ENCODE peak calls at places on chromosomes 16 and 17, in ten cellular contexts. W, Q, I, S, A, B, V, T, Z and F are unnamed samples.

GRCh38 chr16:24717411-24717810 is 12.0 kb upstream of the TNRC6A start:
- DNase-seq in W (no peak), Q (no peak), I (no peak), S (no peak), A (no peak), B (no peak), V (no peak), T (no peak), Z (no peak), F (no peak)

GRCh38 chr17:66343531-66344078 is 41.2 kb downstream of the PRKCA start:
- DNase-seq in W (no peak), Q (no peak), I (no peak), S (no peak), A (no peak), B (peak), V (no peak), T (peak), Z (no peak), F (no peak)

GRCh38 chr16:56289862-56290261 is 98.6 kb downstream of the GNAO1 start:
- DNase-seq in W (peak), Q (no peak), I (no peak), S (no peak), A (no peak), B (peak), V (no peak), T (no peak), Z (no peak), F (no peak)

GRCh38 chr16:27639588-27640276 is 89.8 kb downstream of the KATNIP start:
- DNase-seq in W (peak), Q (no peak), I (no peak), S (no peak), A (no peak), B (peak), V (no peak), T (no peak), Z (peak), F (no peak)

GRCh38 chr17:8162997-8163977 is 539 bp upstream of the VAMP2 start:
- DNase-seq in W (peak), Q (no peak), I (peak), S (no peak), A (no peak), B (peak), V (no peak), T (peak), Z (peak), F (peak)

GRCh38 chr17:79023886-79024771 is at the start of gene C1QTNF1:
- DNase-seq in W (peak), Q (peak), I (peak), S (peak), A (peak), B (no peak), V (no peak), T (peak), Z (no peak), F (peak)

GRCh38 chr16:57091990-57092785 is at the start of gene CPNE2:
- DNase-seq in W (peak), Q (no peak), I (peak), S (peak), A (peak), B (peak), V (peak), T (peak), Z (peak), F (peak)

GRCh38 chr17:57366558-57367351 is 110.4 kb downstream of the MSI2 start:
- DNase-seq in W (no peak), Q (no peak), I (peak), S (peak), A (no peak), B (peak), V (no peak), T (no peak), Z (no peak), F (no peak)

GRCh38 chr17:82242977-82243647 is 14.3 kb downstream of the SLC16A3 start:
- DNase-seq in W (no peak), Q (no peak), I (peak), S (peak), A (no peak), B (no peak), V (peak), T (peak), Z (no peak), F (peak)

GRCh38 chr17:29866746-29867404 is 63.2 kb downstream of the SSH2 start:
- DNase-seq in W (no peak), Q (no peak), I (no peak), S (no peak), A (no peak), B (no peak), V (no peak), T (no peak), Z (no peak), F (no peak)

GRCh38 chr17:42537826-42538451 is 1.9 kb downstream of the NAGLU start:
- DNase-seq in W (no peak), Q (no peak), I (no peak), S (no peak), A (no peak), B (no peak), V (no peak), T (no peak), Z (no peak), F (no peak)

GRCh38 chr17:7336240-7337175 is at the start of gene ACAP1:
- DNase-seq in W (no peak), Q (peak), I (no peak), S (peak), A (peak), B (peak), V (no peak), T (no peak), Z (no peak), F (peak)

GRCh38 chr16:6645758-6646423 is 686.8 kb upstream of the RBFOX1 start:
- DNase-seq in W (no peak), Q (no peak), I (no peak), S (no peak), A (no peak), B (no peak), V (no peak), T (no peak), Z (no peak), F (no peak)

GRCh38 chr16:88672776-88673175 is 9.9 kb upstream of the MVD start:
- DNase-seq in W (peak), Q (no peak), I (no peak), S (no peak), A (no peak), B (no peak), V (no peak), T (no peak), Z (no peak), F (no peak)

GRCh38 chr17:61403846-61404701 is 4.4 kb downstream of the TBX2 start:
- DNase-seq in W (peak), Q (no peak), I (peak), S (no peak), A (no peak), B (no peak), V (no peak), T (no peak), Z (no peak), F (peak)

GRCh38 chr17:71921726-71922320 is 199.0 kb upstream of the SOX9 start:
- DNase-seq in W (no peak), Q (no peak), I (no peak), S (no peak), A (no peak), B (no peak), V (no peak), T (no peak), Z (no peak), F (no peak)

GRCh38 chr16:78926723-78927200 is 673.8 kb downstream of the MAF start:
- DNase-seq in W (no peak), Q (no peak), I (no peak), S (no peak), A (no peak), B (no peak), V (no peak), T (no peak), Z (no peak), F (no peak)

DNA sequence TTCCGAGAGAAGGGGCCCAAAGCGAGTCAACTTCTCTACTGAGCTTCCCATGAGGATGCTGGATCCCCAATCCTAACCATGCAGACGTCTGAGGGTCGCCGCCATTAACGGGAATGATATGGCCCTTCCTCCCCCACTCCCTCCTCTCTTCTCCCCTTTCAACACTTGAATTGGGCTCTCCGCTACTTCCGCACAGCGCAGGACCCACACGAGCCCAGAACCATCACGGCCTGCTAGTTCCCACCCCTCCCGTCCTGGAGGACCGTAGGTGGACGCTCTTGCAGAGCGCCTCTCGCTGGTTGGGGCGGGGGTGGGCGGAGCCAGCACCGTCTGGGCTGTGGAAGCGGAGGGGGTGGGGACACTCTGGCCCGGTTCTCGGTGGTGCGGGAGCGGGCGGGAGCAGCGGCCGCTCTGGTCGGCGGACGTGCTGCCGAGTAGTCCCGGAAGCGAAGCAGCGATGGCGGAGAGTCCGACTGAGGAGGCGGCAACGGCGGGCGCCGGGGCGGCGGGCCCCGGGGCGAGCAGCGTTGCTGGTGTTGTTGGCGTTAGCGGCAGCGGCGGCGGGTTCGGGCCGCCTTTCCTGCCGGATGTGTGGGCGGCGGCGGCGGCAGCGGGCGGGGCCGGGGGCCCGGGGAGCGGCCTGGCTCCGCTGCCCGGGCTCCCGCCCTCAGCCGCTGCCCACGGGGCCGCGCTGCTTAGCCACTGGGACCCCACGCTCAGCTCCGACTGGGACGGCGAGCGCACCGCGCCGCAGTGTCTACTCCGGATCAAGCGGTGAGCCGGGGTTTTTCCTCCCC is at the start of gene UBE2Z:
- DNase-seq in W (peak), Q (peak), I (peak), S (peak), A (peak), B (peak), V (peak), T (peak), Z (peak), F (peak)
- TF ChIP-seq CTCF in W (peak), Q (no peak), I (peak), S (no peak), A (no peak), B (peak), V (no peak), T (no peak), Z (no peak), F (peak)

DNA sequence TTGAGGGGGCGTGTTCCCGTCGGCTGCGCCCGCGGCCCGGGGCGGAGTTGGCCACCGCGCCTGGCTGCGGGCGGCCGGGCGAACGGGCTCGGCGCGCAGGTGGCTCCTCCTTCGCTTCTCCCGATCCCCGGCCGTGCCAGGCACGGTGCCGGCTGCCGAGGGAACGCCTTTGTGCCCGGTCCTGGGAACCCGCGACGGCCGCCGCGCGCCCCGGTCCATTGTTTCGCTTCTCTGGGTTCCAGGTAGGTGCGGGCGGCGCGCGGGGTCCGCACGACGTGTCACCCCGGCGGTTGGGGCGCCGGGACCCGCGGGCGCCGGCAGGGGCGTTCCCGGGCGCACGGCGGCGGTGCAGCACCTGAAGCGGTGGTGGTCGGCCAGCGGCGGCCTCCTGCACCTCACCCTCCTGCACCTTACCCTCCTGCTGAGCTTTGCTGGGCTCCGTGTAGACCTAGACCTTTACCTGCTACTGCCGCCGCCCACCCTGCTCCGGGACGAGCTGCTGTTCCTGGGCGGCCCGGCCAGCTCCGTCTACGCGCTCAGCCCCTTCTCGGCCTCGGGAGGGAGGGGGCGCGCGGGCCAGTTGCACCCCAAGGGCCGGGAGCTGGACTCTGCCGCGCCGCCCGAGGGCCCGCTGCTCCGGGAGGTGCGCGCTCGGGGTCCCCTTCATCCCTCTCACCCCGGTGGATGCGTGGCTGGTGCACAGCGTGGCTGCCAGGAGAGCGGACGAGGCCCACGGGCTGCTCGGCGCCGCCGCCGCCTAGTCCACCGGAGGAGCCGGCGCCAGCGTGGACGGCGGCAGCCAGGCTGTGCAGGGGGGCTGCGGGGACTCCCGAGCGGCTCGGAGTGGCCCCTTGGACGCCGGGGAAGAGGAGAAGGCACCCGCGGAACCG is 99.9 kb downstream of the EFCAB13 start:
- DNase-seq in W (peak), Q (peak), I (no peak), S (peak), A (peak), B (no peak), V (no peak), T (peak), Z (peak), F (peak)
- H3K27ac ChIP-seq in W (no peak), Q (no peak), I (no peak), S (peak), A (peak), B (no peak), V (no peak), T (no peak), Z (no peak), F (no peak)

GRCh38 chr17:70609566-70609965 is 440.2 kb downstream of the KCNJ2 start:
- DNase-seq in W (no peak), Q (no peak), I (no peak), S (no peak), A (no peak), B (no peak), V (no peak), T (no peak), Z (no peak), F (no peak)
- H3K4me3 ChIP-seq in W (no peak), Q (no peak), I (no peak), S (no peak), A (no peak), B (no peak), V (no peak), T (no peak), Z (no peak), F (no peak)

DNA sequence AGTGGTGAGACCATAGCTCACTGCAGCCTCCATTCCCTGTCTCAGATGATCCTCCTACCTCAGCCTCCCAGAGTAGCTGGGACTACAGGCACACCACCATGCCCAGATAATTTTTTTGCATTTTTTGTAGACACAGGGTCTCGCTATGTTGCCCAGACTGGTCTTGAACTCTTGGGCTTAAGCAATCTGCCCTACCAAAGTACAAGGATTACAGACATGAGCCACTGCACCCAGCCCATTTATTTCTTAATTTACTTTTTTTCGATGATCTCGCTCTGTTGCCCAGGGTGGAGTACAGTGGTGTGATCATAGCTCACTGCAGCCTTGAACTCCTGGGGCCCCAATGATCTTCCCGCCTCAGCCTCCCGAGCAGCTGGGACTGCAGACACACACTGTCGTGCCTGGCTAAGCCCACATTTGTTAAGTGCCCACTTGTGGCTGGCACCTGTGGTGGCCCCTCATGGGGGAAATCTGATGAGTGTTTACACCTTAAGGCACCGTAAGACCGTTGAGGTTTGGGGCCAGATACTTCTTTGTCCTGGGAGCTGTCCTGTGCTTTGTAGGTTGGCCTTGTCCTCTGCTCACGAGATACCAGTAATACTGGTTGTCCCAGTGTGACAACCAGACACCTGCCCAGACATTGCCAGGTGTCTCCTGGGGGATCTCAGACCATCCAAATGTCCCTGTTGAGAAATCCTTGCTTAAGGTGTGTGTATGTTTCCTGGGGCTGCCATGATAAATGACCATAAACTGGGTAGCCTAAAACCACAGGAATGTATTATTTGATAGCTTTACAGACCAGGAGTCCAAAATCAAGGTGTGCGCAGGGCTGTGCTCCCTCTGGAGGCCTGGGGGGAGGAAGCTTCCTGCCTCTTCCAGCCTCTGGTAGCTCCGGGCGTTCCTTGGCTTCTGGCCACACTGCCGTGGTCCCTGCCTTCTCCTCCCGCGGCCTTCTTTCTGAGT is 141.4 kb upstream of the GSE1 start:
- DNase-seq in W (no peak), Q (no peak), I (no peak), S (peak), A (no peak), B (peak), V (peak), T (no peak), Z (no peak), F (no peak)
- TF ChIP-seq CTCF in W (no peak), Q (no peak), I (no peak), S (no peak), A (peak), B (peak), V (no peak), T (no peak), Z (no peak), F (no peak)

GRCh38 chr17:726331-726919 is 6.0 kb upstream of the TLCD3A start:
- DNase-seq in W (peak), Q (no peak), I (no peak), S (peak), A (no peak), B (no peak), V (no peak), T (no peak), Z (no peak), F (no peak)
- H3K27ac ChIP-seq in W (no peak), Q (peak), I (no peak), S (peak), A (no peak), B (no peak), V (no peak), T (no peak), Z (no peak), F (no peak)

GRCh38 chr16:1305823-1306222 is 3.6 kb upstream of the UBE2I start:
- DNase-seq in W (no peak), Q (no peak), I (no peak), S (no peak), A (no peak), B (no peak), V (no peak), T (no peak), Z (no peak), F (no peak)
- H3K4me3 ChIP-seq in W (no peak), Q (no peak), I (no peak), S (no peak), A (no peak), B (no peak), V (no peak), T (no peak), Z (no peak), F (no peak)

DNA sequence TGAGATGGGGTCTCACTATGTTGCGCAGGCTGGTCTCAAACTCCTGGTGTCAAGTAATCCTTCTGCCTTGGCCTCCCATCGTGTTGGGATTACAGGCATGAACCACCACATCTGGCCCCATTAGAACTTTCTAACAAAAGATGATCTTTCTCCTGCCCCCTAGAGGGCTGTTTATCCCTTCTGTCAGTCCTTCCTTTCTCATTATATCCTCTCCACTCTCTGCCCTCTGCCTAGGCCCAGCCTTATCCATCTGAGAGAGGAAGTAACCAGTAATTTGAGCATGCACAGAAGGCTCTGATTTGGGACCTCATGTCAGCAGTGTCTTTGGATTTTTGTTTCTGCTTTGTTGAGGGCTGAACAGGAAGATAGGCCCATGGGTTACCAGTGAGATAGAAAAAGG is 4.4 kb upstream of the DHX40 start:
- DNase-seq in W (peak), Q (no peak), I (no peak), S (no peak), A (no peak), B (peak), V (no peak), T (no peak), Z (peak), F (no peak)
- TF ChIP-seq CTCF in W (peak), Q (no peak), I (no peak), S (no peak), A (peak), B (peak), V (no peak), T (no peak), Z (peak), F (no peak)

GRCh38 chr17:50046667-50047066 is 9.2 kb upstream of the ITGA3 start:
- DNase-seq in W (no peak), Q (no peak), I (no peak), S (no peak), A (no peak), B (no peak), V (no peak), T (no peak), Z (no peak), F (no peak)
- H3K27ac ChIP-seq in W (no peak), Q (no peak), I (no peak), S (no peak), A (no peak), B (no peak), V (no peak), T (no peak), Z (peak), F (peak)

DNA sequence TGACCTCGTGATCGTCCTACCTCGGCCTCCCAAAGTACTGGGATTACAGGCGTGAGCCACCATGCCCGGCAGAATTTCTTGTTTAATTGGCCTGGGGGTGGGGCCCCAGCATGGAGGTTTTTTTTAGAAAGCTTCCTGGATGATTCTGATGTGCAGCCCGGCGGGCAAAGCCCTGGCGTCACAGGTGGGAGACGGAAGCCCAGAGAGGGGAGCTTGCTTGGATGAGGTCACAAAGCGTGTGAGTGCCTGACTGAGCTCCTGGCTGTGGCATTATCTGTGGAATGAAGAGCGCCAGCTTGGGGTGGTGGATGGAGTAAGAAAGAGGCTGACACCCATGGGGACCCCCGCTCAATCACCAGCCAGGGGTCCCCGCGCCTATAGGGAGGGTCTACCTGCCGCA is 4.1 kb downstream of the VASN start:
- DNase-seq in W (peak), Q (no peak), I (peak), S (no peak), A (no peak), B (no peak), V (no peak), T (no peak), Z (no peak), F (no peak)
- H3K4me3 ChIP-seq in W (no peak), Q (peak), I (no peak), S (peak), A (no peak), B (no peak), V (no peak), T (no peak), Z (no peak), F (no peak)

GRCh38 chr16:85978976-85979375 is 80.0 kb downstream of the IRF8 start:
- DNase-seq in W (no peak), Q (no peak), I (no peak), S (no peak), A (no peak), B (no peak), V (no peak), T (no peak), Z (no peak), F (no peak)
- TF ChIP-seq CTCF in W (no peak), Q (no peak), I (no peak), S (no peak), A (no peak), B (no peak), V (no peak), T (no peak), Z (no peak), F (no peak)